ENCODE peak calls at places on chromosomes 11 and 22, in eight cellular contexts. Q, N, M, G, B, F, X and K are unnamed samples.

GRCh38 chr11:31492320-31492913 is 17.0 kb downstream of the IMMP1L start:
- DNase-seq in Q (no peak), N (no peak), M (no peak), G (no peak), B (peak; percentile 92), F (no peak), X (no peak), K (no peak)

GRCh38 chr11:130782361-130783221 is 133.7 kb downstream of the SNX19 start:
- DNase-seq in Q (no peak), N (no peak), M (no peak), G (no peak), B (peak; percentile 59), F (no peak), X (no peak), K (no peak)

GRCh38 chr22:49530671-49531532 is 296.8 kb downstream of the BRD1 start:
- DNase-seq in Q (no peak), N (no peak), M (no peak), G (no peak), B (no peak), F (no peak), X (no peak), K (no peak)

GRCh38 chr11:11620251-11620965 is 1.4 kb downstream of the GALNT18 start:
- DNase-seq in Q (no peak), N (peak; percentile 52), M (peak; percentile 37), G (no peak), B (no peak), F (no peak), X (no peak), K (no peak)

GRCh38 chr22:22941831-22942510 is 54.4 kb downstream of the IGLL5 start:
- DNase-seq in Q (no peak), N (no peak), M (no peak), G (no peak), B (no peak), F (no peak), X (no peak), K (no peak)

GRCh38 chr11:898540-899190 is 11.9 kb downstream of the CHID1 start:
- DNase-seq in Q (no peak), N (peak; percentile 30), M (no peak), G (no peak), B (peak; percentile 15), F (peak; percentile 43), X (no peak), K (no peak)

GRCh38 chr11:69352715-69353325 is 58.9 kb downstream of the MYEOV start:
- DNase-seq in Q (no peak), N (no peak), M (no peak), G (peak; percentile 42), B (peak; percentile 99), F (no peak), X (no peak), K (no peak)

GRCh38 chr11:132206993-132207392 is 836.6 kb downstream of the NTM start:
- DNase-seq in Q (no peak), N (no peak), M (no peak), G (no peak), B (peak; percentile 1), F (no peak), X (no peak), K (no peak)

GRCh38 chr11:33574366-33574765 is 126.3 kb downstream of the C11orf91 start:
- DNase-seq in Q (no peak), N (no peak), M (no peak), G (no peak), B (no peak), F (no peak), X (no peak), K (no peak)

GRCh38 chr22:19134176-19134831 is 3.2 kb downstream of the TSSK2 start:
- DNase-seq in Q (no peak), N (no peak), M (no peak), G (no peak), B (no peak), F (no peak), X (no peak), K (no peak)

GRCh38 chr11:9528573-9529332 is 44.7 kb upstream of the WEE1 start:
- DNase-seq in Q (no peak), N (no peak), M (no peak), G (peak; percentile 14), B (no peak), F (no peak), X (no peak), K (no peak)

GRCh38 chr11:80165763-80166162 is 724.9 kb upstream of the TENM4 start:
- DNase-seq in Q (no peak), N (no peak), M (no peak), G (no peak), B (peak; percentile 3), F (no peak), X (no peak), K (no peak)